ENCODE peak calls at places on chromosomes 11 and 22, in seven cellular contexts. One of them, this sample, is unnamed.

GRCh38 chr11:68935516-68936357 is 32.0 kb downstream of the IGHMBP2 start:
- DNase-seq in kidney: peak; percentile 37
- DNase-seq in RWPE1: no peak
- DNase-seq in activated naive CD4-positive, alpha-beta T cell: no peak
- DNase-seq in stimulated activated naive B cell treated with anti-CD40 and anti-IgM and Interleukin-4, amounts not matched to agents 10 μg/mL and 1 μg/mL and 100 μg/mL, for 72 hours: no peak
- DNase-seq in nephron progenitor cell: no peak
- DNase-seq in AG04449: no peak
- DNase-seq in this sample: no peak

GRCh38 chr11:44950036-44950624 is 553 bp downstream of the TP53I11 start:
- DNase-seq in stimulated activated naive B cell treated with anti-CD40 and anti-IgM and Interleukin-4, amounts not matched to agents 10 μg/mL and 1 μg/mL and 100 μg/mL, for 72 hours: no peak
- DNase-seq in AG04449: no peak
- DNase-seq in nephron progenitor cell: peak; percentile 70
- DNase-seq in activated naive CD4-positive, alpha-beta T cell: peak; percentile 14
- DNase-seq in kidney: no peak
- DNase-seq in RWPE1: no peak
- DNase-seq in this sample: no peak

GRCh38 chr11:102824541-102824940 is 18.9 kb downstream of the MMP3 start:
- DNase-seq in nephron progenitor cell: no peak
- DNase-seq in kidney: no peak
- DNase-seq in stimulated activated naive B cell treated with anti-CD40 and anti-IgM and Interleukin-4, amounts not matched to agents 10 μg/mL and 1 μg/mL and 100 μg/mL, for 72 hours: no peak
- DNase-seq in RWPE1: no peak
- DNase-seq in activated naive CD4-positive, alpha-beta T cell: no peak
- DNase-seq in AG04449: no peak
- DNase-seq in this sample: no peak

GRCh38 chr11:2169001-2169370 is 2.6 kb downstream of the TH start:
- DNase-seq in nephron progenitor cell: peak; percentile 40
- DNase-seq in AG04449: no peak
- DNase-seq in stimulated activated naive B cell treated with anti-CD40 and anti-IgM and Interleukin-4, amounts not matched to agents 10 μg/mL and 1 μg/mL and 100 μg/mL, for 72 hours: no peak
- DNase-seq in activated naive CD4-positive, alpha-beta T cell: no peak
- DNase-seq in kidney: no peak
- DNase-seq in RWPE1: no peak
- DNase-seq in this sample: no peak

GRCh38 chr11:15603208-15603607 is 488.5 kb downstream of the INSC start:
- DNase-seq in RWPE1: no peak
- DNase-seq in AG04449: no peak
- DNase-seq in kidney: no peak
- DNase-seq in stimulated activated naive B cell treated with anti-CD40 and anti-IgM and Interleukin-4, amounts not matched to agents 10 μg/mL and 1 μg/mL and 100 μg/mL, for 72 hours: no peak
- DNase-seq in activated naive CD4-positive, alpha-beta T cell: no peak
- DNase-seq in nephron progenitor cell: no peak
- DNase-seq in this sample: no peak

GRCh38 chr11:63534895-63535461 is 1.6 kb upstream of the PLAAT4 start:
- DNase-seq in kidney: no peak
- DNase-seq in stimulated activated naive B cell treated with anti-CD40 and anti-IgM and Interleukin-4, amounts not matched to agents 10 μg/mL and 1 μg/mL and 100 μg/mL, for 72 hours: no peak
- DNase-seq in RWPE1: no peak
- DNase-seq in nephron progenitor cell: no peak
- DNase-seq in activated naive CD4-positive, alpha-beta T cell: no peak
- DNase-seq in AG04449: no peak
- DNase-seq in this sample: peak; percentile 35

GRCh38 chr22:32803020-32803758 is 1.7 kb downstream of the TIMP3 start:
- DNase-seq in kidney: no peak
- DNase-seq in stimulated activated naive B cell treated with anti-CD40 and anti-IgM and Interleukin-4, amounts not matched to agents 10 μg/mL and 1 μg/mL and 100 μg/mL, for 72 hours: no peak
- DNase-seq in AG04449: no peak
- DNase-seq in RWPE1: peak; percentile 41
- DNase-seq in nephron progenitor cell: peak; percentile 47
- DNase-seq in activated naive CD4-positive, alpha-beta T cell: no peak
- DNase-seq in this sample: no peak

GRCh38 chr11:124467376-124468061 is 22.0 kb upstream of the OR8B8 start:
- DNase-seq in nephron progenitor cell: peak; percentile 18
- DNase-seq in AG04449: no peak
- DNase-seq in kidney: no peak
- DNase-seq in activated naive CD4-positive, alpha-beta T cell: no peak
- DNase-seq in RWPE1: no peak
- DNase-seq in stimulated activated naive B cell treated with anti-CD40 and anti-IgM and Interleukin-4, amounts not matched to agents 10 μg/mL and 1 μg/mL and 100 μg/mL, for 72 hours: no peak
- DNase-seq in this sample: no peak

GRCh38 chr11:116215471-116216113 is 557.2 kb downstream of the BUD13 start:
- DNase-seq in activated naive CD4-positive, alpha-beta T cell: no peak
- DNase-seq in AG04449: no peak
- DNase-seq in nephron progenitor cell: no peak
- DNase-seq in stimulated activated naive B cell treated with anti-CD40 and anti-IgM and Interleukin-4, amounts not matched to agents 10 μg/mL and 1 μg/mL and 100 μg/mL, for 72 hours: no peak
- DNase-seq in kidney: no peak
- DNase-seq in RWPE1: no peak
- DNase-seq in this sample: no peak

GRCh38 chr11:74701351-74701750 is 29.9 kb downstream of the CHRDL2 start:
- DNase-seq in kidney: no peak
- DNase-seq in AG04449: no peak
- DNase-seq in RWPE1: no peak
- DNase-seq in stimulated activated naive B cell treated with anti-CD40 and anti-IgM and Interleukin-4, amounts not matched to agents 10 μg/mL and 1 μg/mL and 100 μg/mL, for 72 hours: no peak
- DNase-seq in activated naive CD4-positive, alpha-beta T cell: no peak
- DNase-seq in nephron progenitor cell: no peak
- DNase-seq in this sample: no peak

GRCh38 chr11:46665356-46665755 is 35.1 kb downstream of the ARHGAP1 start:
- DNase-seq in kidney: no peak
- DNase-seq in nephron progenitor cell: no peak
- DNase-seq in RWPE1: no peak
- DNase-seq in activated naive CD4-positive, alpha-beta T cell: no peak
- DNase-seq in stimulated activated naive B cell treated with anti-CD40 and anti-IgM and Interleukin-4, amounts not matched to agents 10 μg/mL and 1 μg/mL and 100 μg/mL, for 72 hours: no peak
- DNase-seq in AG04449: no peak
- DNase-seq in this sample: no peak

GRCh38 chr22:37462426-37462825 is 23.8 kb downstream of the MFNG start:
- DNase-seq in kidney: no peak
- DNase-seq in nephron progenitor cell: no peak
- DNase-seq in activated naive CD4-positive, alpha-beta T cell: no peak
- DNase-seq in AG04449: no peak
- DNase-seq in RWPE1: no peak
- DNase-seq in stimulated activated naive B cell treated with anti-CD40 and anti-IgM and Interleukin-4, amounts not matched to agents 10 μg/mL and 1 μg/mL and 100 μg/mL, for 72 hours: no peak
- DNase-seq in this sample: no peak